ENCODE peak calls at places on chromosomes 1 and 21, in five cellular contexts. G is astrocyte, F is lower lobe of right lung, C is body of pancreas, W is left lung. H is an unnamed sample. For H3K4me1, the result is how much of the 10 kb centered on the place peaks cover.

GRCh38 chr1:24374891-24375786 is 38.4 kb downstream of the STPG1 start:
- DNase-seq in G (peak), F (no peak), C (no peak), W (no peak), H (peak)

GRCh38 chr1:7117599-7118281 is 332.5 kb downstream of the CAMTA1 start:
- DNase-seq in G (peak), F (no peak), C (no peak), W (no peak), H (peak)

GRCh38 chr1:224591326-224591725 is 24.8 kb upstream of the CNIH3 start:
- DNase-seq in G (peak), F (no peak), C (no peak), W (no peak), H (no peak)

GRCh38 chr1:161763522-161764098 is 2.5 kb upstream of the ATF6 start:
- DNase-seq in G (no peak), F (no peak), C (peak), W (no peak), H (peak)

GRCh38 chr1:3673381-3674099 is 21.2 kb downstream of the TP73 start:
- DNase-seq in G (no peak), F (peak), C (no peak), W (peak), H (no peak)

GRCh38 chr1:161843156-161843555 is 77.0 kb downstream of the ATF6 start:
- DNase-seq in G (peak), F (no peak), C (no peak), W (no peak), H (no peak)

GRCh38 chr1:7207875-7208646 is 422.8 kb downstream of the CAMTA1 start:
- DNase-seq in G (peak), F (no peak), C (peak), W (peak), H (peak)

GRCh38 chr1:168609133-168609715 is 32.8 kb downstream of the XCL1 start:
- DNase-seq in G (peak), F (no peak), C (no peak), W (no peak), H (no peak)

GRCh38 chr1:22204057-22204840 is 61.4 kb upstream of the WNT4 start:
- DNase-seq in G (no peak), F (no peak), C (no peak), W (no peak), H (no peak)

GRCh38 chr1:1314237-1314586 is 5.8 kb downstream of the PUSL1 start:
- DNase-seq in G (no peak), F (no peak), C (no peak), W (no peak), H (no peak)

GRCh38 chr1:208203127-208203847 is 40.9 kb downstream of the PLXNA2 start:
- DNase-seq in G (peak), F (peak), C (peak), W (peak), H (no peak)

GRCh38 chr1:8969937-8970336 is 24.3 kb downstream of the CA6 start:
- DNase-seq in G (no peak), F (no peak), C (no peak), W (no peak), H (no peak)

GRCh38 chr1:55381491-55381890 is 166.3 kb upstream of the USP24 start:
- DNase-seq in G (no peak), F (no peak), C (no peak), W (no peak), H (no peak)

GRCh38 chr1:18898567-18898966 is 3.8 kb downstream of the ALDH4A1 start:
- DNase-seq in G (no peak), F (no peak), C (no peak), W (no peak), H (no peak)

GRCh38 chr1:156920233-156921052 is at the start of gene LRRC71:
- DNase-seq in G (peak), F (peak), C (peak), W (peak), H (peak)

GRCh38 chr21:41256771-41257702 is 59.6 kb upstream of the FAM3B start:
- DNase-seq in G (no peak), F (no peak), C (no peak), W (no peak), H (no peak)

GRCh38 chr1:220315070-220315839 is 43.0 kb upstream of the RAB3GAP2 start:
- DNase-seq in G (no peak), F (no peak), C (no peak), W (no peak), H (peak)

GRCh38 chr21:38567577-38568360 is 69.5 kb upstream of the ERG start:
- DNase-seq in G (peak), F (no peak), C (no peak), W (no peak), H (peak)

GRCh38 chr1:78054972-78055371 is 9.2 kb downstream of the GIPC2 start:
- DNase-seq in G (no peak), F (no peak), C (no peak), W (no peak), H (no peak)

GRCh38 chr21:36686955-36687354 is 12.0 kb upstream of the SIM2 start:
- DNase-seq in G (no peak), F (no peak), C (no peak), W (no peak), H (no peak)

GRCh38 chr21:31892686-31893085 is 19.9 kb downstream of the HUNK start:
- DNase-seq in G (no peak), F (no peak), C (no peak), W (no peak), H (no peak)

GRCh38 chr1:88061106-88061829 is 622.8 kb upstream of the PKN2 start:
- DNase-seq in G (peak), F (no peak), C (peak), W (no peak), H (peak)

GRCh38 chr1:204283711-204284651 is 70.2 kb upstream of the GOLT1A start:
- DNase-seq in G (no peak), F (no peak), C (no peak), W (no peak), H (no peak)

GRCh38 chr1:245842106-245842505 is 665.0 kb downstream of the SMYD3 start:
- DNase-seq in G (no peak), F (no peak), C (no peak), W (no peak), H (no peak)

DNA sequence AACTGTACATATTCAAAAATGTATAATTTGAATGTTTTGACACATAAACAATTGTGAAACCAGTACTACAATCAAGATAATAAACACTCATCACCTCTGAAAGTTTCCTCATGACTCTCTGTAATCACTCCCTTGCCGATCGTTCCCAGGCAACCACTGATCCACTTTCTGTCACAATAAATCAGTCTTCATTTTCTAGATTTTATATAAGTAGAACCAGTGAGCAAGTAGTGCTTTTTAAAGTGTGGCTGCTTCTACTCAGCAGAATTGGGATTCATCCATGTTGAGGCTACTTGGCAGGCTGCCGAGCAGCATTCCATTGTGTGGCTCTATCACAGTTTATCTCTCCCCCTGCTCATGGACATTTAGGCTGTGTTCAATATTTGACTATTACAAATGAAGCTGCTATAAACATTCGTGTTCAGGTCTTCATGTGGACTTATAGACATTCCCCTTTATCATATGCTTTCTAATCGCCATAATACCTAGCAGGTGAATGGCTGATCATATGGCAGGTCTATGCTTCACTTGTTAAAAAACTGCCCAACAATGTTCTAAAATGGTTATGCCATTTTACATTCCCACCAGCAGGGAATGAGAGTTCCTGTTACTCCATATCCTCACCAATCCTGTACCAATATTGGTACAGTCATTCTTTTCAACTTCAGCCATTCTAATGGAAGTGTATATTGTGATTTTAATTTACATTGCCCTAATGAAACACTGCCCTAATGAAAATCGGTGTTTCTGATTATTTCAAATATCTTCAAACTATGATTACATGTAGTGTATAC is 20.5 kb downstream of the TEX38 start:
- DNase-seq in G (peak), F (no peak), C (no peak), W (no peak), H (no peak)
- TF ChIP-seq CTCF in G (peak), F (no peak), C (no peak), W (no peak), H (peak)

DNA sequence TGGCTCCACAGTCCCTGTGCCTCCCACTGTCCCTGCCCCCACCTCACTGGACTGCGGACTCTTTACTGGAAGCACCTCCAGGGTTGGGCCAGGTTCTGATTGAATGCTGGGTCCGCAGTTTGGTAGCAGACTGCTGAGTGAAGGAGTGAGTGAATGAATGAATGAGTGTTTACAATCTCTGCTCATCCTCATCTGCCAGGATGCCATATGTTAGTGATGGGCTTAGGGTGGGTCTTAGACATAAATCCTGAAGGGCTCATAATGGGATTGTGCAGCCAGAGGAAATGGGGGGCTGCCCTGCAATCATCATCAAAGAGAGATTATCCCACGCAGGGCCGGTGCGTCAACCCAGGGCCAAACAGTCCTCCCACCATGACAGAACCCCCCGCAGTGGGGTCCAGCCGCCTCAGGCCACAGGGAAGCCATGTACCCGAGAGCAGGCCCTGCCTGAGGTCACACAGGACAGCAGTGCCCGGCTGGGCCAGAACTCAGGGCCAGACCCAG is 26.1 kb downstream of the SLC1A7 start:
- DNase-seq in G (no peak), F (no peak), C (no peak), W (peak), H (no peak)
- H3K4me1 ChIP-seq in G (under half), F (under half), C (under half), W (under half), H (under half)

GRCh38 chr1:27575861-27576331 is 28.0 kb downstream of the AHDC1 start:
- DNase-seq in G (no peak), F (peak), C (peak), W (peak), H (peak)
- TF ChIP-seq CTCF in G (no peak), F (no peak), C (peak), W (no peak), H (peak)

GRCh38 chr21:34924767-34925425 is 124.2 kb downstream of the RUNX1 start:
- DNase-seq in G (no peak), F (no peak), C (no peak), W (no peak), H (no peak)
- H3K4me1 ChIP-seq in G (under half), F (under half), C (under half), W (under half), H (under half)

DNA sequence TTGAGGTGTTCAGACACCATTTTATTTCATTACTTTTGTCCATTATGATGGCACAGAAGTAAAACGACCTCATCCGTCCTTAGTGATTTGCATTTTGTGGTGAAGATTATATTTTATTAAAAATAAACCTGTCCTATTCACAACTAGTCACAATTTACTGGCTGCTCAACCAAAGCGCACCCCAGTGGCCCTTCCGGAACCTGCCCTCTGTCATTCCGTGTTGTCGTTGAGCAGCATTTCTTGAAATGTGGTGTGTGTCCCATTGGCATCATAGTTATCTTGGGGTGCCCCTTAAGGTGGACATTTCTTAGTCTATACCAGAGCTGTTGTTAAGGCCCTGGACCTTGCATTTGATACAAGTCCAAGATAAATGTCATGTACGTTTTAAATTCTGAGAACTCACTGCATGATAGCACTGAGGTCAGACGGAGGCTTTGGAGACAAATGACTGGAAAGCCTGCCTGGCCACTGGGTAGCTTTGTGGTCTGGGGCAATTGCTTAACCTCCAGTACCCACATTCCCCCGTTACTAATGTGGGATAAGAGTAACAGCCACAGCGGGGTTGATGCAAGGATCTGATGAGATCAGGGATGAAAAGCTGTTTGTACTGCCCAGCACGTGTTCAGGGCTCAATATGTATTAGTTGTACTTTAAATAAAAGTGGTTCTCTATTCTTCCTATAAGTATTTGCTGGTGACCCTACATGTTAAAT is 36.2 kb downstream of the BACH1 start:
- DNase-seq in G (peak), F (no peak), C (no peak), W (no peak), H (no peak)
- TF ChIP-seq CTCF in G (no peak), F (no peak), C (no peak), W (no peak), H (no peak)

GRCh38 chr21:43324596-43324995 is 102.3 kb downstream of the SIK1 start:
- DNase-seq in G (no peak), F (no peak), C (no peak), W (peak), H (no peak)
- H3K4me1 ChIP-seq in G (under half), F (under half), C (under half), W (under half), H (under half)

GRCh38 chr1:20329793-20330542 is 39.3 kb downstream of the VWA5B1 start:
- DNase-seq in G (no peak), F (no peak), C (no peak), W (no peak), H (no peak)
- TF ChIP-seq CTCF in G (peak), F (no peak), C (peak), W (no peak), H (peak)

GRCh38 chr1:183038913-183039312 is 15.7 kb downstream of the LAMC1 start:
- DNase-seq in G (no peak), F (no peak), C (no peak), W (no peak), H (no peak)

GRCh38 chr1:183039330-183039729 is 16.1 kb downstream of the LAMC1 start:
- DNase-seq in G (no peak), F (no peak), C (no peak), W (no peak), H (no peak)

GRCh38 chr1:183038333-183038876 is 15.2 kb downstream of the LAMC1 start:
- DNase-seq in G (no peak), F (no peak), C (no peak), W (no peak), H (no peak)

GRCh38 chr1:183040600-183040999 is 17.4 kb downstream of the LAMC1 start:
- DNase-seq in G (no peak), F (no peak), C (no peak), W (no peak), H (no peak)

GRCh38 chr1:183039985-183040447 is 16.8 kb downstream of the LAMC1 start:
- DNase-seq in G (peak), F (no peak), C (no peak), W (no peak), H (no peak)
- H3K4me1 ChIP-seq in G (half or more), F (under half), C (under half), W (under half), H (under half)

DNA sequence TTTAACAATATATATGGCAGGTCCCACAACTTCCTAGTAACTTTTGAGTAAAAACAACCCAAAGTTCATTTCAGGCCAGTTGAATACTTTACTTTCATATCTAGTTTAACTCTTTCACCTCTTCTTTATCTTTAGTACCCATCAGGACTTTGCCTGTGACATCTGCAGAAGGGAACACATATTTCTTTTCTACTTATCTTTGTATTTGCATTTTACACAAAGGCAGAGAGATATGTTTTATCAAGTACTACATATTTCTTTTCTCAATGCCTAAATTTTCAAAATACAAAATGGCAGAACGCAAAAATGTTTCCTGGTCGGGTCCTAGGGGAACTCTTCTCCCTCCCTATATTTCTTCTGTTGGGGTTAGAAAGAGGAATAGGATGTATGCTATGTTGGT is 6.8 kb upstream of the PTPRC start:
- DNase-seq in G (no peak), F (no peak), C (no peak), W (no peak), H (no peak)
- TF ChIP-seq CTCF in G (no peak), F (no peak), C (no peak), W (no peak), H (no peak)

H was measured in foreskin keratinocyte.